ENCODE peak calls at places on chromosomes 16 and 17, in four cellular contexts. S is SK-N-SH, U is IMR-90, B is tibial artery. X is an unnamed sample.

GRCh38 chr17:47288531-47289116 is 35.0 kb downstream of the ITGB3 start:
- DNase-seq in B (no peak), U (peak; percentile 69), S (no peak), X (no peak)

GRCh38 chr17:46038414-46038813 is 39.4 kb downstream of the STH start:
- DNase-seq in B (no peak), S (no peak), U (no peak), X (no peak)

GRCh38 chr17:69320210-69320907 is 6.6 kb downstream of the ABCA5 start:
- DNase-seq in U (no peak), B (no peak), S (no peak), X (no peak)

GRCh38 chr17:1997587-1998425 is 27.3 kb downstream of the RTN4RL1 start:
- DNase-seq in B (no peak), S (no peak), U (no peak), X (peak; percentile 95)

GRCh38 chr17:7132511-7133094 is 18.0 kb upstream of the ASGR2 start:
- DNase-seq in B (no peak), S (no peak), U (no peak), X (no peak)

GRCh38 chr16:83992624-83993023 is 24.6 kb downstream of the NECAB2 start:
- DNase-seq in B (no peak), U (peak; percentile 71), S (no peak), X (no peak)

GRCh38 chr17:14359251-14359939 is 58.5 kb downstream of the HS3ST3B1 start:
- DNase-seq in B (no peak), U (no peak), S (no peak), X (peak; percentile 92)

GRCh38 chr16:65125871-65126270 is 4.0 kb upstream of the CDH11 start:
- DNase-seq in U (peak; percentile 47), B (no peak), S (no peak), X (no peak)

GRCh38 chr16:17359778-17360177 is 111.0 kb downstream of the XYLT1 start:
- DNase-seq in U (peak; percentile 70), S (peak; percentile 29), B (no peak), X (no peak)

GRCh38 chr16:27748868-27749546 is 199.1 kb downstream of the KATNIP start:
- DNase-seq in S (no peak), U (peak; percentile 84), B (no peak), X (peak; percentile 40)

GRCh38 chr16:55398683-55399230 is 74.8 kb downstream of the IRX6 start:
- DNase-seq in U (no peak), S (no peak), B (no peak), X (no peak)

GRCh38 chr16:8852534-8852933 is 16.3 kb downstream of the CARHSP1 start:
- DNase-seq in S (no peak), B (no peak), U (no peak), X (no peak)

GRCh38 chr16:15054357-15055140 is 1.3 kb downstream of the NTAN1 start:
- DNase-seq in S (no peak), B (no peak), U (no peak), X (no peak)

GRCh38 chr17:40366861-40367518 is 2.5 kb upstream of the GJD3 start:
- DNase-seq in U (no peak), S (no peak), B (no peak), X (no peak)

GRCh38 chr17:38926290-38927070 is 1.1 kb downstream of the LASP1NB start:
- DNase-seq in B (peak; percentile 61), S (no peak), U (no peak), X (no peak)

GRCh38 chr16:87741700-87742415 is 23.9 kb downstream of the KLHDC4 start:
- DNase-seq in S (no peak), B (no peak), U (no peak), X (no peak)
- TF ChIP-seq CTCF in S (no peak), B (no peak), U (no peak), X (no peak)

DNA sequence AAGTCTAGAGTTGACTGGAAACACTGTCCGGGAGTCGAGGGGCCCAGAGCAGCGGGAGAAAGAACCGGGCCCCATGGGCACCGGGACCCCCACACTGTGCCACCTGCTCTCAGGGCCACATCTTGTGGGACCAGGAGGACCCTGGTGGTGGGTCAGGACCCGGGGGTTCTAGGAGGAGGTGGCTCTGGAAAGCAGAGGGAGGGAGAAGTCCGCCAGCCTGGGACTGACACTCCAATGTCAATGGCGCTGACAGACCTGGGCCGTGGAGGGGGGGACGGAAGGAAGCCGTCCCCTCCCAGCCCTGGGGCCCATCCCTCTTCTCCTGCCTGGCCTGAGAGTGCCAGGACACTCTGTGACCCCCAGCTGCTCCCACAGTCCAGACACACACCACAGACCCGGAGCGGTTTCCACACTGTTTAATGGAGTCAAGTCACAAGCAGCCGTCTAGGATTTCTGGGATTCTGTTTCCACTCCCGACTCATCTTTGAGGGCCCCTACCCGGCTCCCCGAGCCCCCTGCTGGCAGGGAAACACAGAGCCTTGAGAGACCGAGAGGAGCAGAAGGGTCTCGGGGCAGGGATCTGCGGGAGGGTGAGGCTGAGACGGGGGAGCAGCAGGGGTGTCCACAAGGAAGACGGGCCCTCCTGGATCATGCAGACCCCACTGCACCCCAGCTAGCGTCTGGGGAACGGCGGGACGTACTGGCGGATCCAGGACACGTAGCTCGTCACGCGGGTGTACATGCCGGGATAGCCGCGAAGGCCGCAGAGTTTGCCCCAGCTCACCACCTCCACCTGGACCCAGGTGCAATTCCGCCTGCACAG is 23.6 kb upstream of the UBE2I start:
- DNase-seq in U (no peak), B (no peak), S (no peak), X (peak; percentile 30)
- H3K27ac ChIP-seq in U (no peak overlapping the region), B (no peak overlapping the region), S (no peak overlapping the region), X (no peak overlapping the region)

GRCh38 chr16:52553322-52553721 is 6.4 kb upstream of the TOX3 start:
- DNase-seq in U (no peak), B (no peak), S (no peak), X (no peak)
- TF ChIP-seq CTCF in U (no peak), B (no peak), S (no peak), X (peak; percentile 46)

DNA sequence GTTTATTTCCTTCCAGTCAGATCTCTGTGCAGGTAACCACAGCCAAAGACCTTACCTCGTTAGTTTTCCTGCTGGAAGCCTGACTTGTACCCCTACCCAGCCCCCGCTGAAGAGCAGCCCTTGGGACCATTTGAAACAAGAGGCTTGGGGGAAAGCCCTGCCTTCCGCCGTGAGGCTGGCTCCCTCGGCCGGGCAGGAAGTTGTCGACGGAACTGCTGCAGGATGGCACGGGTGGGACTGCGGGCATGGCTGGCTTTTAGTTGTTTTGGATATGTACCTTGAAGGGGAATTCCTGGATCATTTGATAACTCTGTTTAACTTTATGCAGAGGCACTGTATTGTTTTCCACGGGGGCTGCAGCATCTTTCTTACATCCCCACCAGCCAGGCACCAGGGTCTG is 49.0 kb upstream of the ENDOV start:
- DNase-seq in S (no peak), U (no peak), B (no peak), X (no peak)
- H3K27ac ChIP-seq in S (no peak overlapping the region), U (no peak overlapping the region), B (no peak overlapping the region), X (no peak overlapping the region)

GRCh38 chr16:87235810-87236515 is 81.2 kb downstream of the C16orf95 start:
- DNase-seq in S (no peak), U (no peak), B (peak; percentile 52), X (no peak)
- TF ChIP-seq CTCF in S (no peak), U (no peak), B (no peak), X (no peak)